ENCODE peak calls at places on chromosomes 6 and 20, in five cellular contexts. U, F, C, X and B are unnamed samples.

GRCh38 chr6:77463308-77463880 is at the start of gene HTR1B:
- DNase-seq in U (peak), X (no peak), F (no peak), C (no peak), B (no peak)

GRCh38 chr6:155325700-155326516 is 11.6 kb upstream of the TFB1M start:
- DNase-seq in U (no peak), X (no peak), C (no peak), F (no peak), B (no peak)

GRCh38 chr6:41504526-41505021 is 41.6 kb upstream of the FOXP4 start:
- DNase-seq in U (no peak), X (no peak), F (no peak), C (no peak), B (no peak)

GRCh38 chr20:1185781-1186334 is 1.1 kb upstream of the TMEM74B start:
- DNase-seq in C (no peak), X (no peak), U (peak), F (no peak), B (no peak)

GRCh38 chr6:56764081-56764566 is 121.4 kb upstream of the DST start:
- DNase-seq in F (no peak), U (peak), X (no peak), C (no peak), B (no peak)

GRCh38 chr6:42131531-42131930 is 10.9 kb downstream of the C6orf132 start:
- DNase-seq in U (no peak), F (peak), X (no peak), C (no peak), B (no peak)

GRCh38 chr6:166934174-166934573 is 22.2 kb downstream of the RNASET2 start:
- DNase-seq in F (no peak), C (no peak), X (no peak), U (no peak), B (no peak)

GRCh38 chr6:163876391-163876790 is 461.9 kb downstream of the QKI start:
- DNase-seq in C (no peak), X (no peak), F (peak), U (no peak), B (no peak)

GRCh38 chr20:53040678-53041674 is 68.8 kb downstream of the TSHZ2 start:
- DNase-seq in C (peak), F (no peak), X (peak), U (no peak), B (no peak)

GRCh38 chr20:59006864-59007757 is at the start of gene CTSZ:
- DNase-seq in F (no peak), X (no peak), U (peak), C (no peak), B (no peak)

GRCh38 chr20:36644713-36645109 is 1.3 kb downstream of the SLA2 start:
- DNase-seq in C (no peak), F (no peak), X (no peak), U (no peak), B (no peak)

GRCh38 chr20:50222568-50223320 is 32.1 kb downstream of the CEBPB start:
- DNase-seq in F (no peak), U (no peak), C (no peak), X (no peak), B (no peak)

GRCh38 chr6:109738200-109738599 is 47.1 kb downstream of the FIG4 start:
- DNase-seq in U (no peak), X (no peak), C (no peak), F (no peak), B (no peak)

GRCh38 chr6:40950986-40951730 is 87.9 kb downstream of the UNC5CL start:
- DNase-seq in X (no peak), U (no peak), C (no peak), F (no peak), B (no peak)

GRCh38 chr6:109188115-109188411 is 92.8 kb downstream of the CEP57L1 start:
- DNase-seq in X (no peak), F (no peak), C (no peak), U (no peak), B (no peak)

GRCh38 chr6:30340589-30341054 is 4.3 kb upstream of the RPP21 start:
- DNase-seq in U (no peak), F (no peak), X (no peak), C (no peak), B (no peak)

GRCh38 chr6:5968817-5969726 is 37.7 kb downstream of the NRN1 start:
- DNase-seq in U (no peak), C (no peak), X (no peak), F (peak), B (no peak)

GRCh38 chr6:153215242-153215641 is 84.2 kb upstream of the RGS17 start:
- DNase-seq in U (no peak), F (no peak), X (no peak), C (no peak), B (no peak)

GRCh38 chr20:14413835-14414234 is 76.4 kb upstream of the FLRT3 start:
- DNase-seq in X (no peak), C (no peak), F (no peak), U (no peak), B (no peak)

GRCh38 chr20:62235001-62235776 is 3.1 kb upstream of the OSBPL2 start:
- DNase-seq in U (no peak), C (no peak), X (no peak), F (no peak), B (no peak)

GRCh38 chr6:31784270-31784925 is 7.3 kb upstream of the VWA7 start:
- DNase-seq in F (no peak), X (no peak), C (no peak), U (no peak), B (no peak)

GRCh38 chr6:14729186-14729871 is 516.5 kb upstream of the JARID2 start:
- DNase-seq in U (no peak), X (no peak), F (no peak), C (peak), B (no peak)

GRCh38 chr6:167793421-167793820 is 33.3 kb upstream of the AFDN start:
- DNase-seq in X (no peak), F (no peak), C (no peak), U (no peak), B (no peak)

GRCh38 chr6:34062815-34063214 is 83.1 kb downstream of the GRM4 start:
- DNase-seq in F (no peak), C (no peak), X (no peak), U (no peak), B (no peak)

GRCh38 chr20:55103188-55103587 is 627.8 kb downstream of the DOK5 start:
- DNase-seq in U (no peak), C (no peak), F (no peak), X (no peak), B (no peak)

GRCh38 chr6:75691012-75691411 is 58.0 kb upstream of the MYO6 start:
- DNase-seq in F (no peak), C (no peak), X (no peak), U (no peak), B (no peak)

GRCh38 chr6:37174515-37175331 is 4.8 kb downstream of the PIM1 start:
- DNase-seq in U (no peak), C (no peak), X (no peak), F (no peak), B (no peak)

GRCh38 chr6:14165091-14165490 is 47.5 kb downstream of the CD83 start:
- DNase-seq in F (no peak), U (no peak), X (no peak), C (no peak), B (peak)

GRCh38 chr6:56789342-56789741 is 146.7 kb upstream of the DST start:
- DNase-seq in C (no peak), F (no peak), X (no peak), U (no peak), B (no peak)

GRCh38 chr20:52923123-52923543 is 49.0 kb upstream of the TSHZ2 start:
- DNase-seq in C (no peak), F (peak), U (no peak), X (no peak), B (peak)

GRCh38 chr20:12827796-12828406 is 180.9 kb upstream of the SPTLC3 start:
- DNase-seq in C (no peak), X (no peak), F (no peak), U (no peak), B (no peak)

GRCh38 chr20:61742097-61742805 is 323.4 kb downstream of the TAF4 start:
- DNase-seq in X (no peak), F (no peak), U (no peak), C (no peak), B (no peak)

GRCh38 chr6:1904494-1904854 is 294.8 kb downstream of the FOXC1 start:
- DNase-seq in U (no peak), X (no peak), F (no peak), C (no peak), B (no peak)

GRCh38 chr20:38706482-38706881 is 17.8 kb upstream of the SLC32A1 start:
- DNase-seq in U (no peak), C (no peak), X (no peak), F (no peak), B (no peak)

GRCh38 chr6:7589221-7589620 is 777 bp upstream of the SNRNP48 start:
- DNase-seq in F (no peak), X (no peak), C (no peak), U (no peak), B (no peak)

GRCh38 chr20:4769328-4769727 is 47.6 kb downstream of the PRND start:
- DNase-seq in U (no peak), C (no peak), F (no peak), X (no peak), B (no peak)

GRCh38 chr6:31541059-31541657 is 645 bp downstream of the DDX39B start:
- DNase-seq in C (peak), F (peak), X (peak), U (no peak), B (no peak)

GRCh38 chr20:49286689-49287551 is 9.1 kb upstream of the ZNFX1 start:
- DNase-seq in F (no peak), C (no peak), U (peak), X (no peak), B (no peak)